ENCODE peak calls at places on chromosome 6, in ten cellular contexts. One of them, this sample, is unnamed. For H3K9me3, the result is how much of the 10 kb centered on the place peaks cover.

GRCh38 chr6:26103141-26103769 is 16.0 kb downstream of the HFE start:
- DNase-seq in upper lobe of right lung: no peak
- DNase-seq in neuronal stem cell: no peak
- DNase-seq in GM23248: peak
- DNase-seq in heart left ventricle: no peak
- DNase-seq in PC-3: peak
- DNase-seq in H1: no peak
- DNase-seq in endothelial cell of umbilical vein: no peak
- DNase-seq in CD8-positive, alpha-beta T cell: no peak
- DNase-seq in spleen: no peak
- DNase-seq in this sample: no peak

GRCh38 chr6:170471458-170471857 is 81.6 kb downstream of the PSMB1 start:
- DNase-seq in spleen: no peak
- DNase-seq in endothelial cell of umbilical vein: no peak
- DNase-seq in PC-3: no peak
- DNase-seq in upper lobe of right lung: no peak
- DNase-seq in neuronal stem cell: no peak
- DNase-seq in CD8-positive, alpha-beta T cell: no peak
- DNase-seq in H1: no peak
- DNase-seq in heart left ventricle: no peak
- DNase-seq in GM23248: no peak
- DNase-seq in this sample: no peak

GRCh38 chr6:24205020-24205492 is 79.0 kb downstream of the NRSN1 start:
- DNase-seq in GM23248: peak
- DNase-seq in spleen: no peak
- DNase-seq in PC-3: peak
- DNase-seq in CD8-positive, alpha-beta T cell: no peak
- DNase-seq in endothelial cell of umbilical vein: peak
- DNase-seq in H1: no peak
- DNase-seq in neuronal stem cell: peak
- DNase-seq in heart left ventricle: no peak
- DNase-seq in upper lobe of right lung: no peak
- DNase-seq in this sample: no peak

GRCh38 chr6:92541457-92542060 is 877.8 kb downstream of the EPHA7 start:
- DNase-seq in upper lobe of right lung: no peak
- DNase-seq in neuronal stem cell: no peak
- DNase-seq in endothelial cell of umbilical vein: no peak
- DNase-seq in heart left ventricle: no peak
- DNase-seq in PC-3: no peak
- DNase-seq in spleen: no peak
- DNase-seq in GM23248: no peak
- DNase-seq in H1: no peak
- DNase-seq in CD8-positive, alpha-beta T cell: no peak
- DNase-seq in this sample: no peak

GRCh38 chr6:80969439-80969838 is 783.0 kb downstream of the TENT5A start:
- DNase-seq in endothelial cell of umbilical vein: no peak
- DNase-seq in neuronal stem cell: no peak
- DNase-seq in upper lobe of right lung: no peak
- DNase-seq in H1: no peak
- DNase-seq in PC-3: no peak
- DNase-seq in spleen: no peak
- DNase-seq in heart left ventricle: no peak
- DNase-seq in GM23248: peak
- DNase-seq in CD8-positive, alpha-beta T cell: no peak
- DNase-seq in this sample: no peak

GRCh38 chr6:128857806-128858205 is 25.1 kb upstream of the LAMA2 start:
- DNase-seq in PC-3: no peak
- DNase-seq in neuronal stem cell: no peak
- DNase-seq in GM23248: no peak
- DNase-seq in heart left ventricle: no peak
- DNase-seq in spleen: no peak
- DNase-seq in endothelial cell of umbilical vein: no peak
- DNase-seq in upper lobe of right lung: no peak
- DNase-seq in CD8-positive, alpha-beta T cell: no peak
- DNase-seq in H1: no peak
- DNase-seq in this sample: no peak

GRCh38 chr6:42766163-42766670 is 15.6 kb upstream of the BICRAL start:
- DNase-seq in CD8-positive, alpha-beta T cell: no peak
- DNase-seq in H1: no peak
- DNase-seq in upper lobe of right lung: no peak
- DNase-seq in PC-3: peak
- DNase-seq in heart left ventricle: no peak
- DNase-seq in spleen: no peak
- DNase-seq in GM23248: peak
- DNase-seq in neuronal stem cell: no peak
- DNase-seq in endothelial cell of umbilical vein: no peak
- DNase-seq in this sample: no peak

GRCh38 chr6:155188707-155189496 is 74.9 kb upstream of the CLDN20 start:
- DNase-seq in H1: no peak
- DNase-seq in GM23248: peak
- DNase-seq in PC-3: peak
- DNase-seq in heart left ventricle: no peak
- DNase-seq in endothelial cell of umbilical vein: peak
- DNase-seq in CD8-positive, alpha-beta T cell: no peak
- DNase-seq in neuronal stem cell: no peak
- DNase-seq in upper lobe of right lung: no peak
- DNase-seq in spleen: no peak
- DNase-seq in this sample: no peak

GRCh38 chr6:57205550-57206328 is 16.4 kb downstream of the RAB23 start:
- DNase-seq in heart left ventricle: no peak
- DNase-seq in neuronal stem cell: no peak
- DNase-seq in H1: no peak
- DNase-seq in endothelial cell of umbilical vein: no peak
- DNase-seq in upper lobe of right lung: no peak
- DNase-seq in CD8-positive, alpha-beta T cell: no peak
- DNase-seq in spleen: no peak
- DNase-seq in GM23248: no peak
- DNase-seq in PC-3: no peak
- DNase-seq in this sample: no peak

GRCh38 chr6:154529957-154530356 is 19.5 kb upstream of the CNKSR3 start:
- DNase-seq in spleen: no peak
- DNase-seq in heart left ventricle: no peak
- DNase-seq in CD8-positive, alpha-beta T cell: no peak
- DNase-seq in upper lobe of right lung: no peak
- DNase-seq in endothelial cell of umbilical vein: no peak
- DNase-seq in neuronal stem cell: no peak
- DNase-seq in PC-3: no peak
- DNase-seq in GM23248: no peak
- DNase-seq in H1: no peak
- DNase-seq in this sample: no peak

GRCh38 chr6:110813813-110814487 is 1.3 kb downstream of the CDK19 start:
- DNase-seq in neuronal stem cell: peak
- DNase-seq in spleen: no peak
- DNase-seq in heart left ventricle: no peak
- DNase-seq in PC-3: peak
- DNase-seq in endothelial cell of umbilical vein: no peak
- DNase-seq in CD8-positive, alpha-beta T cell: no peak
- DNase-seq in H1: no peak
- DNase-seq in GM23248: no peak
- DNase-seq in upper lobe of right lung: no peak
- DNase-seq in this sample: no peak

GRCh38 chr6:133973109-133973971 is 20.3 kb downstream of the TBPL1 start:
- DNase-seq in GM23248: peak
- DNase-seq in PC-3: peak
- DNase-seq in upper lobe of right lung: no peak
- DNase-seq in neuronal stem cell: peak
- DNase-seq in spleen: no peak
- DNase-seq in heart left ventricle: no peak
- DNase-seq in H1: no peak
- DNase-seq in endothelial cell of umbilical vein: peak
- DNase-seq in CD8-positive, alpha-beta T cell: no peak
- DNase-seq in this sample: no peak

GRCh38 chr6:121630716-121631115 is 195.3 kb downstream of the GJA1 start:
- DNase-seq in endothelial cell of umbilical vein: peak
- DNase-seq in neuronal stem cell: no peak
- DNase-seq in CD8-positive, alpha-beta T cell: no peak
- DNase-seq in upper lobe of right lung: no peak
- DNase-seq in heart left ventricle: no peak
- DNase-seq in spleen: no peak
- DNase-seq in PC-3: peak
- DNase-seq in GM23248: no peak
- DNase-seq in H1: no peak
- DNase-seq in this sample: no peak

GRCh38 chr6:121635355-121635754 is 199.9 kb downstream of the GJA1 start:
- DNase-seq in neuronal stem cell: no peak
- DNase-seq in upper lobe of right lung: no peak
- DNase-seq in spleen: no peak
- DNase-seq in endothelial cell of umbilical vein: no peak
- DNase-seq in heart left ventricle: no peak
- DNase-seq in CD8-positive, alpha-beta T cell: no peak
- DNase-seq in PC-3: no peak
- DNase-seq in H1: no peak
- DNase-seq in GM23248: no peak
- DNase-seq in this sample: no peak

GRCh38 chr6:121639041-121639440 is 203.6 kb downstream of the GJA1 start:
- DNase-seq in CD8-positive, alpha-beta T cell: no peak
- DNase-seq in GM23248: no peak
- DNase-seq in PC-3: no peak
- DNase-seq in neuronal stem cell: no peak
- DNase-seq in upper lobe of right lung: no peak
- DNase-seq in spleen: no peak
- DNase-seq in heart left ventricle: no peak
- DNase-seq in H1: no peak
- DNase-seq in endothelial cell of umbilical vein: no peak
- DNase-seq in this sample: no peak

GRCh38 chr6:121627761-121628160 is 192.3 kb downstream of the GJA1 start:
- DNase-seq in PC-3: no peak
- DNase-seq in upper lobe of right lung: no peak
- DNase-seq in endothelial cell of umbilical vein: no peak
- DNase-seq in spleen: no peak
- DNase-seq in neuronal stem cell: no peak
- DNase-seq in heart left ventricle: no peak
- DNase-seq in CD8-positive, alpha-beta T cell: no peak
- DNase-seq in H1: no peak
- DNase-seq in GM23248: peak
- DNase-seq in this sample: no peak

DNA sequence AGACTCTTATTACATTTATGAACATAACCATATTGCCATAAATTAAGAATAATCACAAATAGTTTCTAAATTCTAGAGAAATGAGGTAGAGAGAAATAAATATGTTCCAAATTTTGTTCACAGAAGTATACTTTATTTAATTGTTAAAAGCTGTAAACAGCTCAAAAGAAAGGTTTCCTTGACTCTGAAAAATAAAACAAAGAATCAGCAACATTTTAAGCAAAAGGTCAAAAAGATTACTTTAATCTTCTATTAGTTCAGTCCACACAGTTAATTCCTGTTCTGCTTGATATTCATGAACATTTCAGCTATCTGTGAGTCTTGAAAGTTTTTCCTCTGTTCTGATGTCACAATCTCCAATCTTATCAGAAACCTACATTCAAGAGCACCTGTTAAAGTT is 197.9 kb downstream of the GJA1 start:
- DNase-seq in H1: no peak
- DNase-seq in GM23248: no peak
- DNase-seq in PC-3: no peak
- DNase-seq in heart left ventricle: no peak
- DNase-seq in neuronal stem cell: no peak
- DNase-seq in upper lobe of right lung: no peak
- DNase-seq in CD8-positive, alpha-beta T cell: no peak
- DNase-seq in spleen: no peak
- DNase-seq in endothelial cell of umbilical vein: no peak
- DNase-seq in this sample: no peak
- H3K9me3 ChIP-seq in H1: half or more
- H3K9me3 ChIP-seq in GM23248: under half
- H3K9me3 ChIP-seq in PC-3: under half
- H3K9me3 ChIP-seq in heart left ventricle: under half
- H3K9me3 ChIP-seq in neuronal stem cell: under half
- H3K9me3 ChIP-seq in upper lobe of right lung: under half
- H3K9me3 ChIP-seq in CD8-positive, alpha-beta T cell: under half
- H3K9me3 ChIP-seq in spleen: half or more
- H3K9me3 ChIP-seq in endothelial cell of umbilical vein: under half
- H3K9me3 ChIP-seq in this sample: under half

DNA sequence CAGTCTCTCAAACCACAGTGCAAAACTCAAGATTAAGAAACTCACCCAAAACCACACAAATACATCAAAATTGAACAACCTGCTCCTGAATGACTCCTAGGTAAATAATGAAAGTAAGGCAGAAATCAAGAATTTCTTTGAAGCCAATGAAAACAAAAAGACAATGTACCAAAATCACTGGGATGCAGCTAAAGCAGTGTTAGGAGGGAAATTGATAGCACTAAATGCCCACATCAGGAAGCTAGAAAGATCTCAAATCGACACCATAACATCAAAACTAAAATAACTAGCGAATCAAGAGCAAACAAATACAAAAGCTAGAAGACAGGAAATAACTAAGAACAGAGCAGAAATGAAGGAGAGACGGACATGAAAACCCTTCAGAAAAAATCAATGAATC is 70.5 kb downstream of the TBC1D32 start:
- DNase-seq in H1: no peak
- DNase-seq in heart left ventricle: no peak
- DNase-seq in GM23248: no peak
- DNase-seq in PC-3: no peak
- DNase-seq in CD8-positive, alpha-beta T cell: no peak
- DNase-seq in spleen: no peak
- DNase-seq in neuronal stem cell: no peak
- DNase-seq in endothelial cell of umbilical vein: no peak
- DNase-seq in upper lobe of right lung: no peak
- DNase-seq in this sample: no peak
- H3K9me3 ChIP-seq in H1: under half
- H3K9me3 ChIP-seq in heart left ventricle: under half
- H3K9me3 ChIP-seq in GM23248: under half
- H3K9me3 ChIP-seq in PC-3: under half
- H3K9me3 ChIP-seq in CD8-positive, alpha-beta T cell: under half
- H3K9me3 ChIP-seq in spleen: half or more
- H3K9me3 ChIP-seq in neuronal stem cell: under half
- H3K9me3 ChIP-seq in endothelial cell of umbilical vein: under half
- H3K9me3 ChIP-seq in upper lobe of right lung: under half
- H3K9me3 ChIP-seq in this sample: under half

GRCh38 chr6:100740439-100740838 is 140.7 kb downstream of the ASCC3 start:
- DNase-seq in H1: no peak
- DNase-seq in GM23248: no peak
- DNase-seq in PC-3: no peak
- DNase-seq in heart left ventricle: no peak
- DNase-seq in spleen: no peak
- DNase-seq in CD8-positive, alpha-beta T cell: no peak
- DNase-seq in neuronal stem cell: no peak
- DNase-seq in endothelial cell of umbilical vein: no peak
- DNase-seq in upper lobe of right lung: no peak
- DNase-seq in this sample: no peak
- H3K9me3 ChIP-seq in H1: under half
- H3K9me3 ChIP-seq in GM23248: under half
- H3K9me3 ChIP-seq in PC-3: under half
- H3K9me3 ChIP-seq in heart left ventricle: under half
- H3K9me3 ChIP-seq in spleen: under half
- H3K9me3 ChIP-seq in CD8-positive, alpha-beta T cell: under half
- H3K9me3 ChIP-seq in neuronal stem cell: under half
- H3K9me3 ChIP-seq in endothelial cell of umbilical vein: under half
- H3K9me3 ChIP-seq in upper lobe of right lung: under half
- H3K9me3 ChIP-seq in this sample: under half

DNA sequence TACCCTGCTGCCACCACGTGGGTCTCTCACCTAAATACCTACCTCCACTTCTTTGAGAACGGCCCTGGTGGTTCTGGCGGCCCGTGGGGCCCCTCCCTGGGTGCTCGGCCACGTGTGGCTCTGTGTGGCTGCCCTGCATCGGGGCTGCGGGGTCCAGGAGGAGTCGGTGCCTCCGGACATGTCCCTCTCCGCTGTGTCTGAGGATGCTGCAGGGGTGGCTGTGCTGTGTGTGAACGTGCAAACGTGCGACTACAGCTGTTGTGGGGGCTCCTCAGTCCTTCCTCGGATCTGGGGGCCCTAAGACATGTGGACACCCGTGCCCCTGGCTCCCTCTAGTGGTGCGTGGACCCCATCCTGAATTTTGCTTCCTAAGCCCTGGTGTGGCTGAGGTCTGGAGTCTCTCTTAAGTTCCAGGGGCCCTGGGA is 691.8 kb downstream of the QKI start:
- DNase-seq in PC-3: peak
- DNase-seq in endothelial cell of umbilical vein: peak
- DNase-seq in H1: no peak
- DNase-seq in spleen: no peak
- DNase-seq in upper lobe of right lung: no peak
- DNase-seq in heart left ventricle: peak
- DNase-seq in GM23248: peak
- DNase-seq in CD8-positive, alpha-beta T cell: no peak
- DNase-seq in neuronal stem cell: no peak
- DNase-seq in this sample: no peak
- H3K9me3 ChIP-seq in PC-3: under half
- H3K9me3 ChIP-seq in endothelial cell of umbilical vein: under half
- H3K9me3 ChIP-seq in H1: under half
- H3K9me3 ChIP-seq in spleen: under half
- H3K9me3 ChIP-seq in upper lobe of right lung: under half
- H3K9me3 ChIP-seq in heart left ventricle: under half
- H3K9me3 ChIP-seq in GM23248: under half
- H3K9me3 ChIP-seq in CD8-positive, alpha-beta T cell: under half
- H3K9me3 ChIP-seq in neuronal stem cell: under half
- H3K9me3 ChIP-seq in this sample: under half

This sample was measured in CD8-positive, alpha-beta memory T cell.